ENCODE peak calls at places on chromosomes 4 and X, in seven cellular contexts. T is A549, U is GM12865, A is RWPE1, N is heart right ventricle, Q is omental fat pad, I is BJ. G is an unnamed sample.

GRCh38 chr4:26520728-26521442 is 30.6 kb upstream of the CCKAR start:
- DNase-seq in N (no peak), U (no peak), I (no peak), T (no peak), A (no peak), Q (no peak), G (no peak)

GRCh38 chr4:113499166-113499565 is 262.4 kb downstream of the CAMK2D start:
- DNase-seq in I (no peak), T (no peak), Q (no peak), A (no peak), U (no peak), N (no peak), G (no peak)

GRCh38 chr4:96649536-96649935 is 809.6 kb downstream of the PDHA2 start:
- DNase-seq in N (no peak), I (no peak), Q (no peak), A (peak; percentile 49), T (no peak), U (no peak), G (no peak)

GRCh38 chr4:155889036-155889793 is 14.3 kb upstream of the TDO2 start:
- DNase-seq in U (peak; percentile 70), T (peak; percentile 9), I (peak; percentile 64), N (peak; percentile 25), A (peak; percentile 34), Q (no peak), G (no peak)

GRCh38 chr4:96166806-96167205 is 326.9 kb downstream of the PDHA2 start:
- DNase-seq in T (no peak), Q (no peak), A (no peak), U (no peak), N (no peak), I (no peak), G (no peak)

GRCh38 chr4:110107868-110108267 is 90.5 kb downstream of the ELOVL6 start:
- DNase-seq in U (no peak), A (no peak), I (no peak), T (no peak), N (no peak), Q (no peak), G (no peak)

GRCh38 chr4:183348706-183349659 is 26.8 kb upstream of the CLDN24 start:
- DNase-seq in A (peak; percentile 58), T (peak; percentile 47), N (no peak), U (no peak), I (peak; percentile 93), Q (no peak), G (no peak)

GRCh38 chr4:26081795-26082498 is 167.9 kb downstream of the SMIM20 start:
- DNase-seq in T (peak; percentile 27), U (peak; percentile 59), N (no peak), I (no peak), Q (no peak), A (peak; percentile 35), G (no peak)

GRCh38 chrX:131277543-131278115 is 11.5 kb downstream of the IGSF1 start:
- DNase-seq in A (no peak), Q (no peak), U (no peak), I (no peak), T (no peak), N (no peak), G (no peak)

GRCh38 chr4:150739591-150739990 is 157.6 kb downstream of the MAB21L2 start:
- DNase-seq in U (no peak), A (no peak), I (no peak), N (no peak), Q (no peak), T (no peak), G (no peak)

GRCh38 chr4:169484485-169484884 is 127.9 kb downstream of the NEK1 start:
- DNase-seq in I (no peak), N (no peak), T (peak; percentile 3), U (no peak), A (no peak), Q (no peak), G (no peak)
- TF ChIP-seq CTCF in I (peak; percentile 14), N (no peak), T (no peak), U (no peak), A (no peak), Q (no peak), G (peak; percentile 18)

GRCh38 chr4:76626686-76627465 is 191.8 kb downstream of the SHROOM3 start:
- DNase-seq in U (no peak), I (no peak), Q (no peak), A (no peak), T (peak; percentile 34), N (no peak), G (no peak)
- TF ChIP-seq CTCF in U (no peak), I (no peak), Q (no peak), A (no peak), T (no peak), N (no peak), G (peak; percentile 51)

GRCh38 chr4:875818-876423 is 50.0 kb upstream of the CPLX1 start:
- DNase-seq in T (no peak), I (no peak), U (no peak), A (no peak), N (no peak), Q (no peak), G (no peak)

GRCh38 chr4:874971-875817 is 49.3 kb upstream of the CPLX1 start:
- DNase-seq in T (no peak), U (no peak), I (no peak), N (no peak), Q (no peak), A (no peak), G (no peak)

GRCh38 chr4:878796-879729 is 53.1 kb downstream of the GAK start:
- DNase-seq in U (no peak), I (no peak), T (no peak), Q (no peak), A (no peak), N (no peak), G (no peak)

GRCh38 chr4:877502-877901 is 51.6 kb upstream of the CPLX1 start:
- DNase-seq in Q (no peak), N (no peak), A (no peak), U (no peak), T (no peak), I (no peak), G (no peak)

DNA sequence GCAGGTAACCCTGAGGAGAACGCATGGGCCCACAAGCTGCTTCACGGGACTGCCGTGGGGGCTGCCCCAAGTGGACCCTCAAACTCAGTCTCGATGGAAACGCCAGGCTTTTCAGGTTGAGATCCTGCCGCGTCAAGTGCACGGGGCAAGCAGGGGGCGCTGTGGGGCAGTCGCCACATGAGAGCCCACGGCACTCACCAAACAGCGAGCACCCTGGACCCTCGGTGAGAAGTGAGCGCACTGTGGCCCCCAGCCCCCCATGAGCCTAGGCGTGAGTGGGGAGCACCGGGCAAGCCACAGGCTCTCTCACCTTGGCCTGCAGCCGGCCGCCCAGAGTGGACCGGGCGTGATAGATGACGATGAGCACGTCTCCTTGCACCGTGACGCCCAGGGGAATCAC is 50.9 kb upstream of the CPLX1 start:
- DNase-seq in Q (no peak), N (no peak), U (no peak), A (no peak), I (no peak), T (no peak), G (no peak)
- TF ChIP-seq CTCF in Q (no peak), N (no peak), U (peak; percentile 10), A (no peak), I (peak; percentile 18), T (no peak), G (peak; percentile 40)

GRCh38 chrX:19382500-19383145 is 38.9 kb downstream of the PDHA1 start:
- DNase-seq in T (peak; percentile 59), N (peak; percentile 23), Q (no peak), U (peak; percentile 62), I (no peak), A (peak; percentile 13), G (peak; percentile 61)
- TF ChIP-seq CTCF in T (peak; percentile 54), N (no peak), Q (no peak), U (peak; percentile 70), I (peak; percentile 62), A (peak; percentile 19), G (peak; percentile 60)

GRCh38 chrX:143788265-143788664 is 67.7 kb upstream of the SPANXN2 start:
- DNase-seq in N (no peak), Q (no peak), A (no peak), U (no peak), T (peak; percentile 0), I (no peak), G (peak; percentile 2)
- TF ChIP-seq CTCF in N (no peak), Q (no peak), A (peak; percentile 40), U (no peak), T (peak; percentile 8), I (no peak), G (peak; percentile 60)

GRCh38 chr4:181427076-181427475 is 816.1 kb upstream of the TENM3 start:
- DNase-seq in T (no peak), U (no peak), Q (no peak), A (no peak), I (no peak), N (no peak), G (no peak)
- TF ChIP-seq CTCF in T (no peak), U (no peak), Q (no peak), A (no peak), I (no peak), N (no peak), G (no peak)

G was measured in neural crest cell.